ENCODE peak calls at places on chromosomes 1 and 21, in seven cellular contexts. F is hepatocyte, O is MM.1S, P is OCI-LY7, R is endothelial cell of umbilical vein, Z is fibroblast of lung, U is astrocyte. V is an unnamed sample.

GRCh38 chr1:229131243-229132105 is 139.4 kb upstream of the RAB4A start:
- DNase-seq in F (peak; percentile 44), O (no peak), P (no peak), R (no peak), Z (no peak), U (no peak), V (no peak)

GRCh38 chr1:17369466-17369865 is 2.5 kb upstream of the PADI6 start:
- DNase-seq in F (no peak), O (no peak), P (no peak), R (no peak), Z (peak; percentile 77), U (peak; percentile 67), V (peak; percentile 83)

GRCh38 chr21:27570306-27570868 is 603.5 kb upstream of the ADAMTS5 start:
- DNase-seq in F (peak; percentile 21), O (no peak), P (no peak), R (peak; percentile 39), Z (peak; percentile 90), U (peak; percentile 86), V (peak; percentile 83)

GRCh38 chr1:156281281-156282142 is 1.1 kb downstream of the SMG5 start:
- DNase-seq in F (peak; percentile 45), O (peak; percentile 91), P (peak; percentile 69), R (no peak), Z (peak; percentile 57), U (peak; percentile 34), V (no peak)

GRCh38 chr21:22791986-22792560 is 1793.9 kb downstream of the NCAM2 start:
- DNase-seq in F (peak; percentile 84), O (peak; percentile 49), P (peak; percentile 64), R (peak; percentile 77), Z (peak; percentile 24), U (peak; percentile 3), V (no peak)

GRCh38 chr1:84682047-84682446 is 8.2 kb downstream of the SSX2IP start:
- DNase-seq in F (no peak), O (no peak), P (no peak), R (no peak), Z (no peak), U (no peak), V (no peak)

GRCh38 chr1:203390298-203390697 is 39.4 kb upstream of the FMOD start:
- DNase-seq in F (no peak), O (no peak), P (no peak), R (peak; percentile 62), Z (no peak), U (no peak), V (no peak)

GRCh38 chr1:247415423-247416361 is at the start of gene NLRP3:
- DNase-seq in F (peak; percentile 15), O (no peak), P (peak; percentile 20), R (peak; percentile 12), Z (no peak), U (no peak), V (no peak)

GRCh38 chr1:48617227-48617626 is 145.2 kb upstream of the SPATA6 start:
- DNase-seq in F (no peak), O (no peak), P (no peak), R (no peak), Z (peak; percentile 74), U (peak; percentile 72), V (no peak)

GRCh38 chr1:36442337-36442736 is 7.9 kb downstream of the OSCP1 start:
- DNase-seq in F (no peak), O (no peak), P (no peak), R (no peak), Z (no peak), U (no peak), V (no peak)

GRCh38 chr1:174998569-174999215 is 1.1 kb upstream of the CACYBP start:
- DNase-seq in F (peak; percentile 75), O (peak; percentile 92), P (peak; percentile 89), R (peak; percentile 59), Z (peak; percentile 51), U (peak; percentile 39), V (peak; percentile 45)

GRCh38 chr1:181021155-181021554 is 1.5 kb downstream of the STX6 start:
- DNase-seq in F (no peak), O (no peak), P (no peak), R (no peak), Z (no peak), U (no peak), V (no peak)

GRCh38 chr1:16905112-16905855 is 9.5 kb downstream of the RNU1-2 start:
- DNase-seq in F (peak; percentile 55), O (peak; percentile 85), P (peak; percentile 84), R (no peak), Z (peak; percentile 87), U (peak; percentile 86), V (peak; percentile 95)

GRCh38 chr1:39642796-39643195 is 3.4 kb upstream of the HEYL start:
- DNase-seq in F (no peak), O (no peak), P (no peak), R (no peak), Z (peak; percentile 36), U (no peak), V (no peak)

GRCh38 chr1:161737625-161738024 is 12.0 kb upstream of the DUSP12 start:
- DNase-seq in F (no peak), O (no peak), P (no peak), R (no peak), Z (no peak), U (no peak), V (no peak)

GRCh38 chr1:161743231-161743630 is 6.4 kb upstream of the DUSP12 start:
- DNase-seq in F (peak; percentile 26), O (no peak), P (no peak), R (no peak), Z (no peak), U (no peak), V (no peak)

GRCh38 chr1:161738627-161739287 is 10.8 kb upstream of the DUSP12 start:
- DNase-seq in F (peak; percentile 50), O (peak; percentile 66), P (peak; percentile 89), R (peak; percentile 44), Z (peak; percentile 74), U (peak; percentile 59), V (no peak)

GRCh38 chr1:161740871-161741270 is 8.7 kb upstream of the DUSP12 start:
- DNase-seq in F (no peak), O (no peak), P (peak; percentile 32), R (no peak), Z (no peak), U (no peak), V (no peak)

DNA sequence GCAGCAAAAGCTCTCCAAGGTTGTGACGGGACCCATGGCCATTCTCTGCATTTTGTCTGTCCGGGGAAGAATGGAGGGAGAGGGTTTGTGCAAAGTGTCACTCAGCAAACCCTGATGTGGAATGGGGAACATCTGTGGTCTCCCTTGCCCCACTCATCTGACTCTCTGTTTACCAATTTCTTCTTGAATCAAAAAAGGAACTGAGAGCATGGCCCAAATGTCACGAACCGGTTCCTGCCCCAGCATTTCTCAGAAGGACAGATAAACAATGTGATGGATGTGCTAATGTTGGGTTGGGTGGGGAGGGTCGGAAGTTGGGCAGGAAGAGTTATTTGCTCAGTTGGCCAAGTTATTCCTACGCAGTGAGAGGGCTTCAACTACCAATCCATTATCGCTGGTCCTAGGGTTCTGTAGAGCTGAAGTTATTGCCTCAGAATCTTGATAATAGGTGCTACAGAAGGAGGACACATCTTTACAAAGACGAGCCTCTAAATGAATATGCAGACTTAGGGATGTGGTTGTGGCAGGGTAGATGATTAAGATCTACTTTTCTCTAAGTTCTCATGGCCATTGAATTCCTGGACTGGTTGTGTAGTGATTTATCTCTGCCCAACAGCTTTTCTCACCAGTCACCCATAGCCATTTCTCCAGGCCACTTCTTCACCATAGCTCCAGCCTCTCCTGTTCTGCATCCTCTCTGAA is 9.6 kb upstream of the DUSP12 start:
- DNase-seq in F (no peak), O (no peak), P (peak; percentile 74), R (no peak), Z (no peak), U (no peak), V (no peak)
- H2AFZ ChIP-seq in F (no peak overlapping the region), O (no peak overlapping the region), P (peak overlapping the region; percentile 65), R (no peak overlapping the region), Z (no peak overlapping the region), U (no peak overlapping the region), V (no peak overlapping the region)

DNA sequence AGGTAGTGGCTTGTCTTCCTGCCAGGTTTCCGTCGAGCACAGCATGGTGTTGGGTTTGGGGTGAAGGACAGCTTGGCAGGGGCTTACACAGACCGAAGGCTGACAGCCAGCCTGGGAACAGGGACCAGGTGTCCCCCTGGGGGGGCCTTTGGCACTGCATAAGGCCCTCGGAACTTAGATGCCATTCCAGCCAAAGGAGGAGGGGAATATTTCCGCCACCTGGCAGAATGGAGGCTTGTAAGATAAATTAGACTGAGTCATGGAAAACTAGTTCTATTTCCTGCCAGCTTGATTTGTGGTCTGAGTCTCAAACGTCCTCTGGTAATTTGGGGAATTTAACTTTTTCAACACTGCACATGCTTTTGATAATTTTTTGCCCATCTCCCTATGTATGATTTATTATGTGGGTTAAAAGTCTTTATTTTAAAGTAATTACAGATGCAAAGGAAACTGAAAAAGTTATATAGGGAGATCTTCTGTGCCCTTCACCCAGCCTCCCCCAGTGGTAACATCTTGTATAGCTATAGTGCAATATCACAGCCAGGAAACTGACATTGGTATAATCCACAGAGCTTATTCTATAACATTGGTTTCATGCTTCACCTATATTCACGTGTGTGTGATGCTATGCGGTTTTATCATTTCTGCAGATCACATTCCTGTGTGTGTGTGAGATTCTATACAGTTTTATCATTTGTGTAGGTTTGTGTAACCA is 11.5 kb upstream of the TMEM51 start:
- DNase-seq in F (no peak), O (no peak), P (no peak), R (peak; percentile 31), Z (peak; percentile 94), U (peak; percentile 92), V (no peak)
- H3K27ac ChIP-seq in F (no peak overlapping the region), O (no peak overlapping the region), P (no peak overlapping the region), R (no peak overlapping the region), Z (no peak overlapping the region), U (no peak overlapping the region), V (no peak overlapping the region)

DNA sequence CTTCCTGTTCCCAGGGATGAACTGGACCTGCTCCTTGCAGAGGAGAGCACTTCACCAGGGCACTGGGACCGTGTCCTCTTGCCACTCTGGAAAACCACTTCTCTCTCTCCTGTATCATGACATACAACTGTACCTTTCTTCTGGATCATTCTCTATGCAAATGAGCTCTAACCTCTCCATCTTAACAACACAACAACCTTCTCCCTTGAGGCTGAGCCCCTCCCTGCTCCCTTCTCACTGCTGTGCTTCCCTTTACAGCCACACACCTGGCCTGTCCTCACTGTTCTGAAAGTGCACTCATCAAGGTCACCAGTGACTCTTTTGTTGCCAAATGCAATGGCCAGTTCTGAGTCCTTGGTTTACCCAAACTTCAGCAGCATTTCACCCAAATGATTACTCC is 54.5 kb upstream of the MRPS6 start:
- DNase-seq in F (no peak), O (peak; percentile 63), P (peak; percentile 83), R (no peak), Z (no peak), U (no peak), V (no peak)
- H2AFZ ChIP-seq in F (no peak overlapping the region), O (peak overlapping the region; percentile 65), P (peak overlapping the region; percentile 78), R (no peak overlapping the region), Z (no peak overlapping the region), U (no peak overlapping the region), V (no peak overlapping the region)

DNA sequence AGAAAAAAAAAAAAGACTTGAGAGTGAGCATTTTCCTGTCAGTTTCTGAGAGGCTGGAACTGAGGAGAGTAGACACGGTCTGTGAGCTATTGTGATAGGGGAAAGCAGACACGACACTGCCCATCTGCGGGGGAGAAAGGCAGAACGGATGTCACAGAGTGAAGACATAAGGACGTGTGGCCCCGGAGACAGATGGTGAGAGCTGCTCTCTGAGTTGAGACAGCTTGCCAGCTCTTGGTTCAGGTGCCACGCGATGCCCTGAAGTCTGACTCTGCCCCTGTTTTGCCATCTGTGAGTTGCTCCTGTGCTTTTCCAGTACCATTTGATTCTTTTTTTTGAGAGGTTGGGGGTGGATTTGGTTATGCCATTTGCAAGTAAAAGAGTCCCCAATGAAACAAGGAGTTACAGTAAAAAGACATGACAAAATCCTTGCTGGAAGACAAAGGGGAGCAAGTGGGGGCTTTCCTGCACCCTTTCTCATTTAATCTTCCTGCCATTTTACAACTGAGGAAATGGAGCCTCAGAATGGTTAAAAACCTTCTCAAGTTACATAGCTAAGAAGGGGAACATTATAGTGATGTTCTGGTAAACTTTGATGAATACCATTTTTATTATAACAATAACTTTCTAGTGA is 128.9 kb upstream of the DNAH14 start:
- DNase-seq in F (no peak), O (no peak), P (no peak), R (no peak), Z (no peak), U (no peak), V (no peak)
- H3K27ac ChIP-seq in F (no peak overlapping the region), O (no peak overlapping the region), P (no peak overlapping the region), R (no peak overlapping the region), Z (no peak overlapping the region), U (no peak overlapping the region), V (no peak overlapping the region)

V was measured in keratinocyte.